ENCODE peak calls at places on chromosomes 7 and 10, in seven cellular contexts. X, Y, U, P, D, R and W are unnamed samples.

GRCh38 chr7:20407585-20408466 is 77.1 kb downstream of the ITGB8 start:
- DNase-seq in U (peak), P (no peak), R (peak), D (peak), X (no peak), Y (peak), W (peak)

GRCh38 chr10:82910301-82910700 is 1035.3 kb downstream of the NRG3 start:
- DNase-seq in D (no peak), U (no peak), Y (no peak), R (no peak), X (no peak), P (no peak), W (no peak)

GRCh38 chr7:102045681-102046372 is 228.4 kb downstream of the CUX1 start:
- DNase-seq in U (no peak), D (no peak), X (no peak), P (no peak), R (no peak), Y (no peak), W (no peak)

GRCh38 chr7:34675749-34676374 is 17.8 kb downstream of the NPSR1 start:
- DNase-seq in D (no peak), X (no peak), P (no peak), Y (peak), U (no peak), R (peak), W (no peak)

GRCh38 chr7:27094304-27095049 is 1.3 kb downstream of the HOXA1 start:
- DNase-seq in R (no peak), U (no peak), P (no peak), Y (no peak), D (no peak), X (no peak), W (no peak)

GRCh38 chr7:25950488-25951413 is 201.2 kb upstream of the NFE2L3 start:
- DNase-seq in P (peak), Y (peak), D (peak), U (peak), R (peak), X (no peak), W (peak)

GRCh38 chr10:86152354-86152753 is 214.2 kb downstream of the GRID1 start:
- DNase-seq in U (no peak), D (no peak), Y (no peak), P (no peak), X (no peak), R (no peak), W (no peak)

GRCh38 chr10:34737772-34738169 is 77.3 kb downstream of the PARD3 start:
- DNase-seq in U (no peak), R (no peak), D (no peak), P (no peak), Y (no peak), X (no peak), W (no peak)

GRCh38 chr7:95546647-95547046 is 49.7 kb downstream of the PDK4 start:
- DNase-seq in X (no peak), P (no peak), R (no peak), D (no peak), Y (no peak), U (no peak), W (no peak)

GRCh38 chr10:73206385-73206784 is 38.5 kb downstream of the FAM149B1 start:
- DNase-seq in P (no peak), Y (no peak), X (no peak), R (no peak), D (no peak), U (no peak), W (no peak)

GRCh38 chr10:35007858-35008301 is 82.3 kb downstream of the CUL2 start:
- DNase-seq in R (no peak), P (no peak), D (no peak), U (peak), X (no peak), Y (no peak), W (no peak)

GRCh38 chr7:116977172-116977571 is 23.9 kb downstream of the ST7 start:
- DNase-seq in U (peak), Y (no peak), X (no peak), P (no peak), D (no peak), R (no peak), W (no peak)

GRCh38 chr7:98138679-98139078 is 32.0 kb downstream of the LMTK2 start:
- DNase-seq in U (no peak), R (no peak), P (no peak), D (no peak), X (no peak), Y (no peak), W (no peak)

GRCh38 chr7:98137826-98138151 is 31.1 kb downstream of the LMTK2 start:
- DNase-seq in Y (no peak), D (no peak), U (no peak), X (no peak), R (no peak), P (no peak), W (no peak)

GRCh38 chr7:98136423-98136822 is 29.8 kb downstream of the LMTK2 start:
- DNase-seq in Y (no peak), P (no peak), D (no peak), R (no peak), X (no peak), U (no peak), W (no peak)

GRCh38 chr7:98135984-98136383 is 29.3 kb downstream of the LMTK2 start:
- DNase-seq in D (no peak), X (no peak), U (no peak), R (no peak), Y (no peak), P (no peak), W (no peak)

GRCh38 chr7:98137134-98137825 is 30.6 kb downstream of the LMTK2 start:
- DNase-seq in Y (no peak), U (no peak), X (no peak), R (no peak), D (no peak), P (no peak), W (no peak)
- TF ChIP-seq CTCF in Y (no peak), U (no peak), X (no peak), R (no peak), D (no peak), P (no peak), W (no peak)

GRCh38 chr10:4046030-4046429 is 261.0 kb upstream of the KLF6 start:
- DNase-seq in R (no peak), D (no peak), U (no peak), X (no peak), Y (no peak), P (no peak), W (no peak)
- H3K27ac ChIP-seq in R (no peak), D (no peak), U (no peak), X (no peak), Y (no peak), P (no peak), W (no peak)

DNA sequence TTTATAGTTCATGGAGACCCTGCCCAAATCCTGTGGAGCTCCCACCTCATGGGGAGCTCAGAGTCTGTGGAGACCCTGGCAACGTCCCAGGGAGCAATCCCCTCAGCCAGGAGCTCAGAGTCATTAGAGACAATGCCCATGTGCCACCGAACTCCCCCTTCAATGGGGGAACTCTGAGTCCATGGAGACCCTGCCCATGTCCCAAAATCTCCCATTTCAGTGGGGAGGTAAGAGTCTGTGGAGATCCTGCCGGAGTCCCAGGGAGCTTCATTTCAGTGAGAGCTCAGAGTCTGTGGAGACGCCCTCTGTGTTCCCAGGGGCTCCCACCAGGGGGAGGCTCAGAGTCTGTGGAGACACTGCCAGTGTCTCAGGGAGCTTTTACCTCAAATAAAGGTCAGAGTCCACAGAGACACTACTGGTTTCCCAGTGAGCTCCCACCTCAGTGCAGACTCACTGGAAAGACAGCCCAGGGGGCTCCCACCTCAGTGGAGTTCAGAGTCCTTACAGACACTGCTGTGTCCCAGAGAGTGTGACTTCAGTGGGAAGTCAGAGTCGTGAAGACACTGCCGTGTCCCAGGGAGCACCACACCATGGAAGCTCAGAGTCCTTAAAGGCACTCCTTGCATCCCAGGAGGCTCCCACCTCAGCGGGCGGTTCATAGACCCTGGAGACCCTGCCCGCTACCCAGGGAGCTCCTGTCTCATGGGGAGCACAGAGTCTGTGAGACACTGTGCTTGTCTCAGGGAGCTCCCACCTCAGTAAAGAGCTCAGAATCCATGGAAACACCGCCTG is 5.0 kb downstream of the MYO1G start:
- DNase-seq in X (no peak), U (no peak), D (no peak), R (peak), Y (peak), P (no peak), W (peak)
- H3K4me3 ChIP-seq in X (no peak), U (no peak), D (no peak), R (no peak), Y (no peak), P (no peak), W (no peak)

GRCh38 chr7:8260871-8261707 is 878 bp downstream of the ICA1 start:
- DNase-seq in P (peak), X (no peak), R (peak), D (peak), U (no peak), Y (peak), W (peak)
- TF ChIP-seq CTCF in P (no peak), X (no peak), R (no peak), D (no peak), U (no peak), Y (no peak), W (no peak)

DNA sequence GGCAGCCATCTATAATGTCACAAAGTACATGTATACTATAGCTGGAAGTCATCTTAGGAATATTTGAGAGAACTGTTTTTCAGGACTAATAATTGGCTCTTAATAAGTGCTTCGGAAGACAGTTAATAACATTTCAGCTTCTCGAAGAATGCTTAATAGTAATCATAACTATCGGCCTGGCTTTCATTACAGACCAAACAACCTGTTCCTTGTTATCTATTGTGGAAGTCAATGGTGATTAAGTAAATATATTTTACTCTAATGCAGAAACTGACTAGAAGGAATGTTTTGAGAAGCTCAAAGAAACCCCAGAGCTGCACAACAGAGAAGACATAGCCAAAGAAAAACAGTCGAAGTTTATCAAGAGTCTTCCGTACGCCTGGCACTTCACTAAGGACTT is 106.8 kb upstream of the FAM133B start:
- DNase-seq in U (no peak), P (no peak), R (no peak), Y (no peak), D (no peak), X (no peak), W (no peak)
- H3K27ac ChIP-seq in U (peak), P (peak), R (peak), Y (peak), D (no peak), X (no peak), W (peak)

GRCh38 chr10:99530108-99531025 is 2.4 kb upstream of the NKX2-3 start:
- DNase-seq in D (no peak), P (no peak), Y (no peak), U (no peak), X (no peak), R (no peak), W (no peak)
- H3K4me3 ChIP-seq in D (no peak), P (no peak), Y (no peak), U (no peak), X (no peak), R (peak), W (peak)

GRCh38 chr7:1026721-1027151 is 17.6 kb upstream of the GPR146 start:
- DNase-seq in D (no peak), X (no peak), P (peak), Y (no peak), R (no peak), U (no peak), W (no peak)

GRCh38 chr7:1028044-1028770 is 16.1 kb upstream of the GPR146 start:
- DNase-seq in X (peak), P (peak), D (peak), R (peak), Y (peak), U (peak), W (peak)

GRCh38 chr7:1028775-1029636 is 15.3 kb upstream of the GPR146 start:
- DNase-seq in X (peak), Y (peak), U (peak), R (peak), D (peak), P (peak), W (peak)

GRCh38 chr7:1025747-1026581 is 18.4 kb upstream of the GPR146 start:
- DNase-seq in R (no peak), Y (no peak), X (no peak), D (no peak), U (no peak), P (peak), W (no peak)

GRCh38 chr7:1027285-1028043 is 16.9 kb upstream of the GPR146 start:
- DNase-seq in U (peak), R (peak), D (no peak), X (peak), P (peak), Y (peak), W (no peak)
- TF ChIP-seq CTCF in U (no peak), R (no peak), D (no peak), X (no peak), P (no peak), Y (no peak), W (no peak)